ENCODE peak calls at places on chromosomes 4 and X, in six cellular contexts. D is DND-41, A is fibroblast of lung, T is IMR-90, K is GM23248, N is PC-3. S is an unnamed sample.

GRCh38 chrX:78759081-78759480 is 11.6 kb downstream of the LPAR4 start:
- DNase-seq in A (no peak), N (peak; percentile 20), T (no peak), K (no peak), D (no peak), S (no peak)

GRCh38 chr4:184355111-184355604 is 119.2 kb downstream of the IRF2 start:
- DNase-seq in N (peak; percentile 89), A (peak; percentile 86), T (peak; percentile 93), D (peak; percentile 53), K (peak; percentile 82), S (peak; percentile 68)

GRCh38 chr4:2340272-2341061 is 78.0 kb downstream of the ZFYVE28 start:
- DNase-seq in D (peak; percentile 1), N (no peak), T (no peak), A (no peak), K (no peak), S (no peak)

GRCh38 chr4:83364312-83364711 is 29.7 kb upstream of the HPSE start:
- DNase-seq in K (no peak), T (no peak), D (no peak), A (peak; percentile 31), N (no peak), S (no peak)

GRCh38 chr4:80202784-80203553 is 5.7 kb downstream of the PRDM8 start:
- DNase-seq in A (peak; percentile 54), K (peak; percentile 68), N (no peak), T (peak; percentile 35), D (no peak), S (no peak)

GRCh38 chr4:150656882-150657281 is 74.9 kb downstream of the MAB21L2 start:
- DNase-seq in N (no peak), A (no peak), D (no peak), T (no peak), K (no peak), S (no peak)

GRCh38 chr4:159498371-159499115 is 395.7 kb downstream of the RAPGEF2 start:
- DNase-seq in K (no peak), T (no peak), N (no peak), A (no peak), D (no peak), S (no peak)

GRCh38 chr4:2837904-2838496 is 5.6 kb upstream of the ADD1 start:
- DNase-seq in A (peak; percentile 37), T (peak; percentile 39), N (no peak), K (peak; percentile 68), D (peak; percentile 81), S (peak; percentile 82)

GRCh38 chrX:107710617-107711391 is 64.8 kb downstream of the TSC22D3 start:
- DNase-seq in A (peak; percentile 93), K (peak; percentile 94), T (peak; percentile 93), D (no peak), N (peak; percentile 90), S (peak; percentile 73)

GRCh38 chrX:136491832-136492231 is 4.1 kb downstream of the BRS3 start:
- DNase-seq in T (no peak), D (no peak), K (no peak), N (no peak), A (no peak), S (peak; percentile 1)

GRCh38 chr4:119209077-119209476 is 3.4 kb upstream of the USP53 start:
- DNase-seq in K (peak; percentile 95), N (peak; percentile 95), A (peak; percentile 94), D (no peak), T (peak; percentile 96), S (no peak)

GRCh38 chrX:72021975-72022374 is 109.7 kb downstream of the RTL5 start:
- DNase-seq in N (peak; percentile 26), T (no peak), A (no peak), K (peak; percentile 40), D (no peak), S (peak; percentile 5)

GRCh38 chrX:826026-826425 is 195.4 kb downstream of the SHOX start:
- DNase-seq in T (no peak), D (no peak), A (peak; percentile 1), N (no peak), K (peak; percentile 38), S (no peak)

GRCh38 chr4:179521937-179522336 is 2079.7 kb upstream of the AGA start:
- DNase-seq in N (no peak), T (no peak), D (no peak), K (no peak), A (no peak), S (no peak)

GRCh38 chr4:144399927-144400326 is 246.0 kb upstream of the HHIP start:
- DNase-seq in A (peak; percentile 97), T (peak; percentile 55), K (peak; percentile 72), N (peak; percentile 93), D (peak; percentile 10), S (no peak)

GRCh38 chr4:40918330-40918729 is 168.6 kb downstream of the NSUN7 start:
- DNase-seq in N (peak; percentile 65), T (peak; percentile 84), K (peak; percentile 88), A (peak; percentile 61), D (no peak), S (no peak)

GRCh38 chr4:184313058-184313709 is 95.5 kb upstream of the ENPP6 start:
- DNase-seq in A (no peak), K (no peak), T (no peak), N (no peak), D (no peak), S (no peak)

GRCh38 chr4:41541697-41542096 is 3.7 kb downstream of the LIMCH1 start:
- DNase-seq in T (no peak), K (peak; percentile 33), D (no peak), N (no peak), A (peak; percentile 18), S (no peak)

GRCh38 chrX:9357500-9358139 is 107.2 kb upstream of the TBL1X start:
- DNase-seq in D (no peak), A (no peak), K (no peak), N (no peak), T (no peak), S (no peak)

GRCh38 chr4:144782345-144782744 is 136.4 kb downstream of the HHIP start:
- DNase-seq in K (peak; percentile 6), A (peak; percentile 64), N (peak; percentile 29), D (peak; percentile 47), T (no peak), S (no peak)

GRCh38 chr4:106034205-106034604 is 138.9 kb downstream of the NPNT start:
- DNase-seq in K (peak; percentile 56), A (peak; percentile 55), D (no peak), N (no peak), T (no peak), S (no peak)

GRCh38 chr4:76547167-76547760 is 112.2 kb downstream of the SHROOM3 start:
- DNase-seq in N (no peak), A (peak; percentile 53), T (no peak), D (no peak), K (no peak), S (no peak)

GRCh38 chr4:123396294-123397275 is at the start of gene SPRY1:
- DNase-seq in A (peak; percentile 93), D (peak; percentile 83), K (peak; percentile 84), N (peak; percentile 92), T (peak; percentile 88), S (peak; percentile 76)

GRCh38 chr4:85370400-85371032 is 104.4 kb upstream of the ARHGAP24 start:
- DNase-seq in T (peak; percentile 18), D (peak; percentile 26), A (peak; percentile 20), N (peak; percentile 49), K (peak; percentile 60), S (peak; percentile 64)

GRCh38 chrX:43003939-43004338 is 226.0 kb upstream of the PPP1R2C start:
- DNase-seq in D (no peak), N (no peak), K (no peak), T (no peak), A (no peak), S (peak; percentile 16)

GRCh38 chrX:50386520-50386919 is 84.1 kb downstream of the DGKK start:
- DNase-seq in A (no peak), N (no peak), K (no peak), T (no peak), D (no peak), S (no peak)

DNA sequence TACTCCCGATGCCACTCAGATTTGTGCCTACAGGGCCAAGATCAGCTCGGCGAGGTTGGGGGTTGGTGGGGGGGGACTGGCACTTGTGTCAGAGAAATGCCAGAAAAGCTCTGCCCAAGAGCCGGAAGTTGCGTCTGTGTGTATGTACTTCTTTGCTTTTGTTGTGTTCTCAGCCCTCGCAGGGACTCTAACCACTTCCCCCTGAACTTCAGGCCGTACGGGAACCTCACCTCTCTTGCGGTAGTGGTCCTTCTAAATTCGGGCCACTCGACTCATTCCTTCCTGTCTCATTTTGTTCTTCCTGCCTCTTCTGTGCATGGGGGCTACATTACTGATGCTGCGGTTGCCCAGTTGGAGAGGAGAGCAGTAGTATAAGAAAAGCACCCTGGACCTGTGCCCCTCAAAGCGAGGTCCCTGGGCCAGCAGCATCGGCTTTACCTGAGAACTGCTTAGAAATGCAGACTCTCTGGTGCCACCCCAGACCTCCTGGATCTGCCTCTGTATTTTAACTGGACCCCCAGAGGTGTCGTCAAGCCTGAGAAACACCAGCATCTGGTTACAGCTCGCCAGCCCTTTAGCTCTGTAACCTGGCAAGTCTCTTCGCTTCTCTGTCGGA is 146.3 kb upstream of the RPS6KA3 start:
- DNase-seq in D (peak; percentile 58), N (no peak), T (no peak), K (no peak), A (no peak), S (peak; percentile 4)
- H3K4me3 ChIP-seq in D (no peak overlapping the region), N (no peak overlapping the region), T (no peak overlapping the region), K (no peak overlapping the region), A (no peak overlapping the region), S (no peak overlapping the region)

DNA sequence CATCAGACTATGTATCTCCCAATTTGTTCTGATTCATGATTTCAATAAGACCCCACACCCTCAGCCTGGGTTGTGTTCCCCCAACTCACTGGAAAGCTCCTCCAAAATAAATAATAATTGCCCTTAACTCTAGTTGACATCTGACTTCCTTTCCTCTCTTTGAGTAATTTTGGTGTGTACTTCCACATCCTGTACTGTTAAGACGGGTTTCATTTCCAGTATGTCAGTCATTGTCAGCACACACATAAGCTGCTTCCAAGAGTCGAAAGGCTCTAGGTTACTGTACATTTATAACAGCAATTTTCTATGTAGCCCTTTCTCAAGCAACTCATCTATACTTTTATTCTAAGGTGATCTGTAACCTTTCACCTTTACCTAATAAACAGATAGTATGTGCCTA is 52.1 kb upstream of the C1QTNF7 start:
- DNase-seq in A (no peak), N (no peak), D (no peak), T (no peak), K (no peak), S (no peak)
- H3K27ac ChIP-seq in A (peak overlapping the region; percentile 17), N (no peak overlapping the region), D (no peak overlapping the region), T (no peak overlapping the region), K (no peak overlapping the region), S (no peak overlapping the region)

GRCh38 chrX:69028006-69028760 is 137.1 kb downstream of the PJA1 start:
- DNase-seq in A (no peak), D (no peak), K (no peak), T (no peak), N (no peak), S (peak; percentile 13)

GRCh38 chrX:69029696-69030245 is 135.5 kb downstream of the PJA1 start:
- DNase-seq in K (no peak), T (no peak), D (no peak), N (no peak), A (no peak), S (no peak)

GRCh38 chrX:69031181-69031580 is 134.1 kb downstream of the PJA1 start:
- DNase-seq in N (peak; percentile 14), K (no peak), D (no peak), A (no peak), T (no peak), S (no peak)

GRCh38 chrX:69027181-69028005 is 137.9 kb downstream of the PJA1 start:
- DNase-seq in N (peak; percentile 91), A (peak; percentile 82), T (peak; percentile 93), D (no peak), K (peak; percentile 18), S (no peak)

GRCh38 chrX:69028761-69029120 is 136.5 kb downstream of the PJA1 start:
- DNase-seq in N (no peak), D (no peak), T (no peak), K (no peak), A (no peak), S (no peak)
- H2AFZ ChIP-seq in N (no peak overlapping the region), D (no peak overlapping the region), T (no peak overlapping the region), K (no peak overlapping the region), A (no peak overlapping the region), S (no peak overlapping the region)

GRCh38 chrX:41471786-41472185 is 24.6 kb downstream of the NYX start:
- DNase-seq in D (no peak), A (no peak), K (no peak), N (no peak), T (no peak), S (no peak)
- H3K4me3 ChIP-seq in D (no peak overlapping the region), A (no peak overlapping the region), K (no peak overlapping the region), N (no peak overlapping the region), T (no peak overlapping the region), S (no peak overlapping the region)

S was measured in OCI-LY7.